ENCODE peak calls at places on chromosomes 11 and 22, in four cellular contexts. O is right cardiac atrium; Q is astrocyte; D is CD8-positive, alpha-beta T cell. L is an unnamed sample.

GRCh38 chr11:114192841-114193389 is 103.3 kb upstream of the NNMT start:
- DNase-seq in O (no peak), Q (no peak), D (no peak), L (no peak)

GRCh38 chr11:43988040-43988793 is 45.8 kb downstream of the C11orf96 start:
- DNase-seq in O (no peak), Q (peak; percentile 66), D (no peak), L (no peak)

GRCh38 chr11:92591551-92591950 is 366.9 kb downstream of the FAT3 start:
- DNase-seq in O (no peak), Q (no peak), D (no peak), L (no peak)

GRCh38 chr22:17281026-17281809 is 62.0 kb upstream of the ADA2 start:
- DNase-seq in O (no peak), Q (no peak), D (no peak), L (no peak)

GRCh38 chr11:1526785-1527184 is 40.2 kb upstream of the MOB2 start:
- DNase-seq in O (peak; percentile 42), Q (no peak), D (no peak), L (no peak)

GRCh38 chr22:25644122-25644521 is 79.6 kb downstream of the GRK3 start:
- DNase-seq in O (peak; percentile 65), Q (peak; percentile 70), D (no peak), L (no peak)

GRCh38 chr11:126114486-126115252 is 52.0 kb upstream of the CDON start:
- DNase-seq in O (peak; percentile 57), Q (no peak), D (no peak), L (peak; percentile 77)

GRCh38 chr22:26785942-26786341 is 128.6 kb downstream of the MIAT start:
- DNase-seq in O (no peak), Q (no peak), D (no peak), L (no peak)

GRCh38 chr11:121795206-121795605 is 320.8 kb downstream of the BLID start:
- DNase-seq in O (no peak), Q (peak; percentile 9), D (no peak), L (no peak)

GRCh38 chr11:74418509-74418895 is 20.3 kb upstream of the PGM2L1 start:
- DNase-seq in O (no peak), Q (peak; percentile 90), D (no peak), L (no peak)

DNA sequence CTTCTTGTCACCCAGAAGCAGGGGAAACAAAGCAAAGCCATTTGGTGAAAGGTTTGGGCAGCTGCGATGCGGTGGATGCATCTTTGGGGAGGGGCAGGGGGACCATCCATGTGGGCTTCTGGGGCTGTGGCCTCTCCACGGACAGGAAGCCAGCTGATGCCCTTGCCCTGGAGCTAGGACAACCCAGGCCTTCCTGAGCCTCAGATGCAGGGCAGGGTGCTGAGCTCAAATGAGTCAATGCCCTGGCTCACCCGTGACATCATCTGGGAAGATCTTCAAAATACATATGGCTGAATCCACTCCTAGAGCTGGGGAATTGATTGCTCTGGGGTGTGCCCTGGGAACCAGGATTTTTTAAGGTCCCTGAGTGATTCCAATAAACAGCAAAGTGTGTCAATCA is 1418.2 kb downstream of the TBC1D22A start:
- DNase-seq in O (no peak), Q (no peak), D (no peak), L (no peak)
- H3K9me3 ChIP-seq in O (no peaks in the 10 kb centered on the region), Q (peaks cover 11% of the 10 kb centered on the region), D (no peaks in the 10 kb centered on the region), L (no peaks in the 10 kb centered on the region)

DNA sequence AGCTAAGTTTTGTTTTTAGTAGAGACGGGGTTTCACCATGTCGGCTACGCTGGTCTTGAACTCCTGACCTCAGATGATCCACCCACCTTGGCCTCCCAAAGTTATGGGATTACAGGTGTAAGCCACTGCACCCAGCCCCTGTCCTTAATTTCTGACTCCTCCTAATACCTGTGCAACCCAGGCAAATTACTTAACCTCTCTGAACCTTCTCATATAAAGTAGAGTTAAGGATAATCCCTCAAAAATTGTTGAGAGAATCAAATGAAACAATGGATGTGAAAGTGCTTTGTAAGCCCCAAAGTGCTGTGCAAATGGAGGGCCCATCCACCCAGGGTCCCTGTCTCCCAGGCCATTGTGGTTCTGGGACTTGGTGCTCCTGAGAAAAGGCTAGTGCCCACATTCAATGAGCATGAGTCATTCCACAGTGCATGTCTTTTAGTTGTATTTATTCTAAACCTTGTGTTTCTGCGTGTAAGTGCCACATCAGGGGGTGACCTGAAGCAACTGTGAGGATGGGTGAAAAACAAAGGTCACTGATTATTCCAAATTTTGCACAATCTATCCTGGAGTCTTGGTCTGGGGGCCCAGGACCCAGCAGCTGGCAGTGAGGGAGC is 61.4 kb upstream of the PTPRJ start:
- DNase-seq in O (peak; percentile 34), Q (peak; percentile 50), D (no peak), L (no peak)
- H3K4me1 ChIP-seq in O (peaks cover 4% of the 10 kb centered on the region), Q (peaks cover 20% of the 10 kb centered on the region), D (peaks cover 50% of the 10 kb centered on the region), L (peaks cover 20% of the 10 kb centered on the region)

GRCh38 chr11:68480193-68480592 is 19.6 kb downstream of the PPP6R3 start:
- DNase-seq in O (no peak), Q (no peak), D (no peak), L (no peak)

GRCh38 chr11:68479390-68479789 is 18.8 kb downstream of the PPP6R3 start:
- DNase-seq in O (no peak), Q (no peak), D (no peak), L (no peak)

GRCh38 chr11:68481579-68482240 is 21.2 kb downstream of the PPP6R3 start:
- DNase-seq in O (no peak), Q (no peak), D (no peak), L (no peak)

DNA sequence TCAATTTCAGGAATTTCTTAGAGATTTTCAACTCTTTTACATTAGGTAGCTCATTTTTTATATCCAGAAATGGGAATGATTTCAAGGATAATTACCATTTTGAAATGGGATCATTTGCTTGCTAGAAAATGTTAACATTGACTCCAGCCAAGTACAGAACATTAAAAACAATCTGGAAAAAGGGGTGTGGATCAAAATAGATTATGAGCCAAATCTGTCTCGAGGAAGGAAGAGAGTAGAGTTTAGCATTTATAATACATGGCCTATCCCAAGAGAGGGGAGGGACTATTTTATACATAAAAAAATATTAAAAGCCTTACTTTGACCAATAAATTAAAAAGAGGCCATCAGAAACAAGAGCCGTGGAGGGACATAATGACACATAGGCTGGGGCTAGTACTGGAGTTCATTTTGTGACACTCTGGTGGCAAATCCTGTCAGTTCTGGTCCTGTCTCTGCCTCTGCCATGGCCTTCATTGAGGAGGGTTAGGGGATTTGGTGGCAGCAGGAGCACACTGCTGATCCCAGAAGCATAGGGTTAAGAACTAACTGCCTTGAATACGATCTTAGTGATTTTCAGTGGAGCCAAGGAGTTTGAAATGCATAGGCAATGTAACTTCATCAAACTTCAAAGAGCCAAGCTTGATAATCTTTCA is 20.4 kb downstream of the PPP6R3 start:
- DNase-seq in O (no peak), Q (no peak), D (no peak), L (no peak)
- H3K9me3 ChIP-seq in O (no peaks in the 10 kb centered on the region), Q (no peaks in the 10 kb centered on the region), D (no peaks in the 10 kb centered on the region), L (peaks cover 7% of the 10 kb centered on the region)

DNA sequence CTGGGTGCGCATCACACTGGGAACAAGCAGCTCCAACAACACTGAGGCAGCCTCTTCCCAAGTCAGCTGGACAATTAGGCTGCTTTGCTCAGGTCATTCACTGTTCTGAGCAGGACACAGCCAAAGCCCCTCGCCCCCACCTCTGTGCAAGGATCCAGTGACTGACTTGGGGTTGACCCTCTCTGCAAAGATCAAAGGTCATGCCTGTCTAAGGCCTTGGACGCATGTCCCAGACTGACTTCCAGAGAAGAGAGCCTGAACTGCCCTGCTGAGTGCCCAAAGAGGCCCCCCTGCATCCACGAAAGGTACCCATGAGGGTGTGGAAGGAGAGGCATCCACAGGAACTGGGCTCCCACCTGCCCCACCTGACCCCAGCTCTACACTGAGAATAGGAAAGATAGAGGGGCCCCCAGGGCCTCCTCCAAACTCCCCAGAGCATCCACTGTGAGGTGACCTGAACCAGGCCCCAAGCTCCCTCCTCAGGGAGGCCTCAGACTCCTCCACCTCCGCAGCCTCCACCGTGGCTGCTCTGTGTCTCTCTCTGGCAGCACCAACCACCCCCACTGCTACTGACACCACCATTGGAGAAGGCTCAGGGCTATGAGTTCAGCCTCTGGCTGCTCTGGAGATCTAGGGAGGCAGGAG is 53.5 kb downstream of the IGLL5 start:
- DNase-seq in O (no peak), Q (no peak), D (no peak), L (no peak)
- H3K4me1 ChIP-seq in O (no peaks in the 10 kb centered on the region), Q (no peaks in the 10 kb centered on the region), D (no peaks in the 10 kb centered on the region), L (peaks cover 16% of the 10 kb centered on the region)

DNA sequence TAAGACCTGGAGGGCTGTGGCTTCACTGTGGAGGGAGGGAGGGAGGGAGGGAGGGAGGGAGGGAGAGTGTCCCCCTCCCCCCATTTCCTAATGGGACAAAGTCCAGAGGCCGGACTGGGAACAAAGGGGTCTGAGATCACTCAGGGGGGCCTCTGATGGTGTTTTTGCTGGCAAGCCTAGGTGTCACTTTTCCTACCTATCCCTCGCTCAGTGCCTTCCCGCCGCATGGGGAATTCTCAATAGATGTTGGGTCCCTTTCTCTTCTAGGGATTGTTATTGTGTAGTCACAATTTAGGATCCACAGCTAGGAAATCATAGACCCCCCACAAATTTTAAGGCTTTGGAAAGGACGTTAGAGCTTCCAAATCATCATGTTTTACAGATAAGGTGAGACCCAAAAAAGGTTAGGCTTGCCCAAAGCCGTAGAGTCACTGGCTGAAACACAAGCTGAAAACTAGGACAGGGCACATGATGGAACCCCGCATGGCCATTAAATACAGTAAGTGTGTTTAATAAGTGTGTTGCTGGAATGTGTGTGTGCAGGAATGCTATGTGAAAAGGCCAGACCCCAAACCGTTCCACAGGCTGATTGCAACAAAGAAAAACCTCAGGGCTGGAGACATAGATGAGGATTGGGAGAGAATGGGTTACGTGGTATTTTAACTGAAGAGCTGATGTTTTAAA is 4.8 kb upstream of the FTH1 start:
- DNase-seq in O (no peak), Q (peak; percentile 89), D (no peak), L (no peak)
- H3K9me3 ChIP-seq in O (no peaks in the 10 kb centered on the region), Q (no peaks in the 10 kb centered on the region), D (no peaks in the 10 kb centered on the region), L (no peaks in the 10 kb centered on the region)

L was measured in SJCRH30.